ENCODE peak calls at places on chromosomes 4 and X, in five cellular contexts. One of them, this sample, is unnamed.

GRCh38 chr4:185145572-185145971 is 2.5 kb downstream of the SLC25A4 start:
- DNase-seq in HepG2: no peak
- DNase-seq in H1: no peak
- DNase-seq in NT2/D1: no peak
- DNase-seq in GM12878: no peak
- DNase-seq in this sample: no peak

GRCh38 chr4:20474119-20474518 is 222.4 kb downstream of the SLIT2 start:
- DNase-seq in H1: no peak
- DNase-seq in HepG2: no peak
- DNase-seq in GM12878: no peak
- DNase-seq in NT2/D1: no peak
- DNase-seq in this sample: no peak

GRCh38 chr4:184548651-184549341 is 74.4 kb upstream of the IRF2 start:
- DNase-seq in GM12878: no peak
- DNase-seq in H1: peak; percentile 51
- DNase-seq in HepG2: peak; percentile 65
- DNase-seq in NT2/D1: no peak
- DNase-seq in this sample: no peak

GRCh38 chr4:120841580-120841979 is 80.9 kb downstream of the PRDM5 start:
- DNase-seq in NT2/D1: no peak
- DNase-seq in HepG2: no peak
- DNase-seq in H1: no peak
- DNase-seq in GM12878: no peak
- DNase-seq in this sample: no peak

GRCh38 chr4:81214518-81215218 is 354 bp downstream of the PRKG2 start:
- DNase-seq in GM12878: no peak
- DNase-seq in NT2/D1: no peak
- DNase-seq in HepG2: no peak
- DNase-seq in H1: peak; percentile 69
- DNase-seq in this sample: peak; percentile 46

GRCh38 chrX:151042852-151043251 is 59.7 kb downstream of the HMGB3 start:
- DNase-seq in HepG2: no peak
- DNase-seq in GM12878: no peak
- DNase-seq in NT2/D1: no peak
- DNase-seq in H1: no peak
- DNase-seq in this sample: no peak

GRCh38 chrX:10579018-10579752 is 41.2 kb downstream of the MID1 start:
- DNase-seq in HepG2: peak; percentile 62
- DNase-seq in NT2/D1: no peak
- DNase-seq in H1: no peak
- DNase-seq in GM12878: no peak
- DNase-seq in this sample: no peak

GRCh38 chr4:98283219-98284199 is 22.3 kb downstream of the RAP1GDS1 start:
- DNase-seq in H1: no peak
- DNase-seq in NT2/D1: no peak
- DNase-seq in HepG2: peak; percentile 18
- DNase-seq in GM12878: no peak
- DNase-seq in this sample: no peak

GRCh38 chr4:16001484-16001858 is 38.5 kb upstream of the FGFBP2 start:
- DNase-seq in H1: peak; percentile 61
- DNase-seq in HepG2: peak; percentile 43
- DNase-seq in NT2/D1: peak; percentile 63
- DNase-seq in GM12878: peak; percentile 13
- DNase-seq in this sample: peak; percentile 83

GRCh38 chr4:80069837-80070788 is 2.9 kb downstream of the ANTXR2 start:
- DNase-seq in HepG2: no peak
- DNase-seq in H1: no peak
- DNase-seq in NT2/D1: no peak
- DNase-seq in GM12878: no peak
- DNase-seq in this sample: no peak

GRCh38 chr4:24768604-24769003 is 26.8 kb upstream of the SOD3 start:
- DNase-seq in HepG2: no peak
- DNase-seq in H1: no peak
- DNase-seq in NT2/D1: no peak
- DNase-seq in GM12878: no peak
- DNase-seq in this sample: no peak

GRCh38 chrX:97308161-97308560 is 424.5 kb downstream of the RPA4 start:
- DNase-seq in H1: no peak
- DNase-seq in GM12878: no peak
- DNase-seq in NT2/D1: no peak
- DNase-seq in HepG2: no peak
- DNase-seq in this sample: no peak

GRCh38 chr4:8044699-8045098 is 105.0 kb upstream of the AFAP1 start:
- DNase-seq in NT2/D1: no peak
- DNase-seq in HepG2: no peak
- DNase-seq in H1: no peak
- DNase-seq in GM12878: no peak
- DNase-seq in this sample: peak; percentile 65

DNA sequence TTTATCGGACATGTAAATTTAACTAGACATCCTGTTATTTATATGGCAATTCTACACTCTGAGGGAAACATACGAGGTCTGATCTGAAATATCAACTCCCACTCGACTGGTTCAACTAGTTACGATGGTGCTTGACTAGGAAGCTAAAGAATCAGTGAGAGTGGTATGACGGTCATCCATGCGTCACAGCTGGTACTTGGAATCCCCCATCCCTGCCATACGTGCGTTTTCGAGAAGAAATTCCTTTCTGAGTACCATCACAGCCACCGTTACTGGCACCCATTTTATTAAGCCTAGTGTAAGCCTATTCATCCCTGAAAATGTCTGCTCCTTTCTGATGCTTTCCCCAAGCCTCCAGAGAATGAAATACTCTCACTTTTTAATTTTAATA is 695 bp upstream of the PIGA start:
- DNase-seq in HepG2: no peak
- DNase-seq in GM12878: no peak
- DNase-seq in NT2/D1: no peak
- DNase-seq in H1: no peak
- DNase-seq in this sample: no peak
- TF ChIP-seq SUZ12 in HepG2: no peak
- TF ChIP-seq SUZ12 in GM12878: no peak
- TF ChIP-seq SUZ12 in NT2/D1: no peak
- TF ChIP-seq SUZ12 in H1: no peak
- TF ChIP-seq SUZ12 in this sample: no peak

GRCh38 chr4:1072830-1073446 is 40.4 kb downstream of the RNF212 start:
- DNase-seq in NT2/D1: peak; percentile 43
- DNase-seq in GM12878: no peak
- DNase-seq in HepG2: peak; percentile 72
- DNase-seq in H1: peak; percentile 67
- DNase-seq in this sample: peak; percentile 77
- TF ChIP-seq SUZ12 in NT2/D1: no peak
- TF ChIP-seq SUZ12 in GM12878: no peak
- TF ChIP-seq SUZ12 in HepG2: no peak
- TF ChIP-seq SUZ12 in H1: no peak
- TF ChIP-seq SUZ12 in this sample: no peak

DNA sequence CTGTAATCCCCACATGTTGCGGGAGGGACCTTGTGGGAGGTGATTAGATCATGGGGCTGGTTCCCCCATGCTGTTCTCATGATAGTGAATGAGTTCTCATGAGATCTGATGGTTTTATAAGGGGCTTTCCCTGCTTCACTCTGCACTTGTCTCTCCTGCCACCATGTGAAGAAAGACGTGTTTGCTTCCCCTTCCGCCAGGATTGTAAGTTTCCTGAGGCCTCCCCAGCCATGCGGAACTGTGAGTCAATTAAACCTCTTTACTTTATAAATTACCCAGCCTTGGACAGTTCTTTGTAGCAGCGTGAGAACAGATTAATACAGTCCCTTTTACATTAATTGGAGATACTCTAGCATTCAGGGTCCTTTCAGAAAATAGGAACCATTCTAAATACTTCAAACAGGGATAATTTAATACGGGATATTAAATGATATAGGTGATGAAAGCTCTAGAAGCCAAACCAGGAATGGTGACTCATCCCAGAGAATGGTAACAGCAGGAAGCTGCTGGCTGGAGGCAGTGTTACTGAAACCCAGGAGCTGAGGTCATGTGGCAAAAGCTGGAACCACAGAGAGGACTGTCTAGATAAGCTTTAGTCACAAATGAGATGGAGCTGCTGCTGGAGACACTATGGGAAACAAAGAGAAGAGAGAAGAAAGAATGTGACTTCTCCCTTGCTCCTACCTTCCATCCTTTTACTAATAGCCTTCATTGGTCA is 57.3 kb downstream of the GSTCD start:
- DNase-seq in GM12878: no peak
- DNase-seq in H1: no peak
- DNase-seq in NT2/D1: peak; percentile 5
- DNase-seq in HepG2: peak; percentile 8
- DNase-seq in this sample: peak; percentile 6
- TF ChIP-seq SUZ12 in GM12878: no peak
- TF ChIP-seq SUZ12 in H1: no peak
- TF ChIP-seq SUZ12 in NT2/D1: no peak
- TF ChIP-seq SUZ12 in HepG2: no peak
- TF ChIP-seq SUZ12 in this sample: no peak

GRCh38 chr4:135353008-135353407 is 1151.4 kb upstream of the PABPC4L start:
- DNase-seq in NT2/D1: no peak
- DNase-seq in H1: no peak
- DNase-seq in HepG2: no peak
- DNase-seq in GM12878: no peak
- DNase-seq in this sample: no peak

DNA sequence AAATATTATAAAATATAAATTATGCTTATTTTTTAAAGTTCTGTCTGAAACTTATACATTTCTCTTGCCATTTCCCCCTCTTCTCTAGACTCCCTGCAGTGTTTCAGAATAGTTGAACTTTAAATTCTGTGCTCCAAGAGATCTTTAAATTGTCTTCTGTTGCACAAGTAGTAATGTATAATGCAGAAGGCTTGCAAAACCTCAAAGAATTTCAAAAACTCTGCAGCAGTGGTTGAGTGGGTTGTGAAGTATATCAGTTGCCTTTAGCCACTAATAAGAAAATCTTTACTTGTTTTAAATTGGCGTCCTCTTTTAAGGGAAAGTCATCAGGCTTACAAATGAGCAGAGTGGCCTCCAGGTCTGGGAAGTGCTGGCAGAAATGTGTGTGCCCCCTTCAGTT is 1153.3 kb upstream of the PABPC4L start:
- DNase-seq in NT2/D1: no peak
- DNase-seq in GM12878: no peak
- DNase-seq in H1: no peak
- DNase-seq in HepG2: no peak
- DNase-seq in this sample: no peak
- TF ChIP-seq SUZ12 in NT2/D1: no peak
- TF ChIP-seq SUZ12 in GM12878: no peak
- TF ChIP-seq SUZ12 in H1: no peak
- TF ChIP-seq SUZ12 in HepG2: no peak
- TF ChIP-seq SUZ12 in this sample: no peak

DNA sequence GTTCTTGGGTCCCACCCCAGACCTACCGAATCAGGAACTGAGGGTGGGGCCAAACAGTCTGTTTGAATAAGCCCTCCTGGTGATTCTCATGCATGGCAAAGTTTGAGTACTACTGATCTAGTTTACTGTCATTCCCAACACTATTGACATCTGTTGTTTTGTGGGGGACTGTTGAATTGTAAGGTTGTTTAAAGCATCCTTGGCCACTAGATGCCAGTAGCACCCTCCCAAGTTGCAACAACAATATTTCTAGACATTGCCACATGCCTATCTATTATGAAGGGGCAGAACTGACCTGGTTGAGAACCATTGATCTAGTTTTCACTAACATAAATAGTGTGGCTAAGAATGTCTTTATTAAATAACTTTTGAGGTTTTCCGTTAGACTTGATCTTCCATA is 15.1 kb downstream of the TAF9B start:
- DNase-seq in GM12878: no peak
- DNase-seq in HepG2: no peak
- DNase-seq in NT2/D1: no peak
- DNase-seq in H1: no peak
- DNase-seq in this sample: no peak
- TF ChIP-seq SUZ12 in GM12878: no peak
- TF ChIP-seq SUZ12 in HepG2: no peak
- TF ChIP-seq SUZ12 in NT2/D1: no peak
- TF ChIP-seq SUZ12 in H1: no peak
- TF ChIP-seq SUZ12 in this sample: no peak

GRCh38 chrX:124217289-124218251 is 114.9 kb upstream of the TEX13D start:
- DNase-seq in NT2/D1: no peak
- DNase-seq in GM12878: no peak
- DNase-seq in HepG2: peak; percentile 66
- DNase-seq in H1: no peak
- DNase-seq in this sample: no peak
- TF ChIP-seq SUZ12 in NT2/D1: no peak
- TF ChIP-seq SUZ12 in GM12878: no peak
- TF ChIP-seq SUZ12 in HepG2: no peak
- TF ChIP-seq SUZ12 in H1: no peak
- TF ChIP-seq SUZ12 in this sample: no peak